ENCODE peak calls at places on chromosome 11, in ten cellular contexts. Y is IMR-90, K is fibroblast of mammary gland, L is bronchial epithelial cell, G is MCF 10A, I is dorsolateral prefrontal cortex, J is AG10803, Q is astrocyte of the spinal cord, S is MM.1S, W is prostate gland. B is an unnamed sample.

GRCh38 chr11:85685820-85686459 is at the start of gene CCDC89:
- DNase-seq in S (no peak), W (no peak), L (peak; percentile 61), I (peak; percentile 84), Q (peak; percentile 94), Y (peak; percentile 99), K (peak; percentile 99), J (peak; percentile 99), G (no peak), B (no peak)

GRCh38 chr11:74686792-74687191 is 44.4 kb downstream of the CHRDL2 start:
- DNase-seq in L (peak; percentile 63), S (no peak), W (no peak), Y (peak; percentile 82), G (peak; percentile 81), Q (peak; percentile 58), K (peak; percentile 93), J (peak; percentile 68), I (no peak), B (no peak)

GRCh38 chr11:62489204-62489603 is 57.4 kb downstream of the AHNAK start:
- DNase-seq in L (no peak), I (no peak), Q (no peak), Y (peak; percentile 52), G (no peak), S (no peak), W (no peak), K (no peak), J (peak; percentile 62), B (no peak)

GRCh38 chr11:59199546-59200420 is 12.9 kb downstream of the MPEG1 start:
- DNase-seq in W (no peak), J (no peak), K (no peak), Y (no peak), G (no peak), L (no peak), S (peak; percentile 54), Q (no peak), I (no peak), B (no peak)

GRCh38 chr11:102464859-102465500 is 12.4 kb upstream of the TMEM123 start:
- DNase-seq in Y (no peak), K (no peak), L (no peak), W (no peak), Q (no peak), S (peak; percentile 5), I (no peak), J (no peak), G (no peak), B (no peak)

GRCh38 chr11:12508151-12508740 is 130.9 kb downstream of the PARVA start:
- DNase-seq in W (no peak), K (peak; percentile 81), G (no peak), Y (peak; percentile 75), S (no peak), Q (peak; percentile 57), L (no peak), I (no peak), J (peak; percentile 88), B (no peak)

GRCh38 chr11:2561283-2562180 is 116.7 kb downstream of the KCNQ1 start:
- DNase-seq in I (no peak), Q (no peak), L (no peak), Y (no peak), W (no peak), K (no peak), S (no peak), J (no peak), G (no peak), B (peak; percentile 14)

GRCh38 chr11:78417888-78418583 is 416 bp upstream of the GAB2 start:
- DNase-seq in L (peak; percentile 18), Y (peak; percentile 69), K (peak; percentile 56), J (peak; percentile 76), Q (peak; percentile 72), I (peak; percentile 75), S (peak; percentile 84), W (peak; percentile 67), G (peak; percentile 62), B (peak; percentile 85)

GRCh38 chr11:7525424-7525823 is 11.6 kb downstream of the PPFIBP2 start:
- DNase-seq in S (no peak), I (no peak), W (no peak), J (no peak), K (no peak), G (no peak), L (no peak), Q (no peak), Y (no peak), B (no peak)

GRCh38 chr11:76237914-76238313 is 31.6 kb upstream of the WNT11 start:
- DNase-seq in Q (no peak), S (no peak), K (peak; percentile 36), J (no peak), L (no peak), G (peak; percentile 38), I (no peak), Y (peak; percentile 13), W (no peak), B (no peak)
- TF ChIP-seq CTCF in Q (peak; percentile 7), S (peak; percentile 15), K (peak; percentile 23), J (no peak), L (no peak), G (peak; percentile 6), I (no peak), Y (no peak), W (no peak), B (no peak)

GRCh38 chr11:9861860-9862725 is 198.2 kb downstream of the SWAP70 start:
- DNase-seq in Y (peak; percentile 75), W (peak; percentile 34), G (peak; percentile 80), L (peak; percentile 62), Q (peak; percentile 80), K (peak; percentile 83), I (peak; percentile 28), J (peak; percentile 85), S (peak; percentile 84), B (no peak)
- TF ChIP-seq CTCF in Y (peak; percentile 75), W (peak; percentile 42), G (peak; percentile 80), L (peak; percentile 75), Q (peak; percentile 77), K (peak; percentile 88), I (peak; percentile 71), J (peak; percentile 78), S (peak; percentile 95), B (no peak)

GRCh38 chr11:9137293-9138132 is 46.1 kb upstream of the SCUBE2 start:
- DNase-seq in Q (peak; percentile 78), L (peak; percentile 63), S (peak; percentile 54), I (peak; percentile 84), W (peak; percentile 75), G (peak; percentile 77), K (peak; percentile 62), Y (peak; percentile 69), J (peak; percentile 57), B (peak; percentile 60)
- TF ChIP-seq CTCF in Q (peak; percentile 98), L (peak; percentile 99), S (peak; percentile 98), I (peak; percentile 86), W (peak; percentile 84), G (peak; percentile 95), K (peak; percentile 93), Y (peak; percentile 92), J (peak; percentile 89), B (peak; percentile 50)

GRCh38 chr11:114188851-114189570 is 107.2 kb upstream of the NNMT start:
- DNase-seq in S (no peak), J (no peak), Q (no peak), K (no peak), G (no peak), W (no peak), I (no peak), L (no peak), Y (no peak), B (no peak)
- TF ChIP-seq CTCF in S (no peak), J (no peak), Q (no peak), K (no peak), G (no peak), W (no peak), I (no peak), L (no peak), Y (no peak), B (no peak)

GRCh38 chr11:67629386-67630229 is at the start of gene NUDT8:
- DNase-seq in S (peak; percentile 93), J (peak; percentile 72), Q (peak; percentile 81), K (peak; percentile 73), I (peak; percentile 78), W (peak; percentile 70), Y (peak; percentile 68), L (peak; percentile 58), G (peak; percentile 85), B (peak; percentile 91)
- TF ChIP-seq CTCF in S (peak; percentile 94), J (peak; percentile 70), Q (peak; percentile 78), K (peak; percentile 72), I (peak; percentile 93), W (peak; percentile 86), Y (peak; percentile 85), L (peak; percentile 89), G (peak; percentile 88), B (no peak)

GRCh38 chr11:128860571-128861361 is 6.3 kb downstream of the KCNJ1 start:
- DNase-seq in K (no peak), Q (peak; percentile 11), Y (peak; percentile 7), W (no peak), J (peak; percentile 93), S (peak; percentile 52), G (no peak), I (no peak), L (no peak), B (no peak)

GRCh38 chr11:128862421-128862820 is 4.7 kb downstream of the KCNJ1 start:
- DNase-seq in S (no peak), J (no peak), Y (no peak), G (no peak), W (no peak), I (no peak), K (no peak), L (no peak), Q (no peak), B (no peak)

GRCh38 chr11:128862913-128863660 is 4.0 kb downstream of the KCNJ1 start:
- DNase-seq in I (no peak), S (no peak), L (peak; percentile 39), G (peak; percentile 16), K (peak; percentile 55), Q (peak; percentile 37), Y (peak; percentile 79), J (peak; percentile 83), W (no peak), B (no peak)

GRCh38 chr11:128857341-128857740 is 9.8 kb downstream of the KCNJ1 start:
- DNase-seq in I (no peak), Y (no peak), Q (no peak), J (no peak), L (no peak), W (no peak), S (no peak), G (no peak), K (no peak), B (no peak)

DNA sequence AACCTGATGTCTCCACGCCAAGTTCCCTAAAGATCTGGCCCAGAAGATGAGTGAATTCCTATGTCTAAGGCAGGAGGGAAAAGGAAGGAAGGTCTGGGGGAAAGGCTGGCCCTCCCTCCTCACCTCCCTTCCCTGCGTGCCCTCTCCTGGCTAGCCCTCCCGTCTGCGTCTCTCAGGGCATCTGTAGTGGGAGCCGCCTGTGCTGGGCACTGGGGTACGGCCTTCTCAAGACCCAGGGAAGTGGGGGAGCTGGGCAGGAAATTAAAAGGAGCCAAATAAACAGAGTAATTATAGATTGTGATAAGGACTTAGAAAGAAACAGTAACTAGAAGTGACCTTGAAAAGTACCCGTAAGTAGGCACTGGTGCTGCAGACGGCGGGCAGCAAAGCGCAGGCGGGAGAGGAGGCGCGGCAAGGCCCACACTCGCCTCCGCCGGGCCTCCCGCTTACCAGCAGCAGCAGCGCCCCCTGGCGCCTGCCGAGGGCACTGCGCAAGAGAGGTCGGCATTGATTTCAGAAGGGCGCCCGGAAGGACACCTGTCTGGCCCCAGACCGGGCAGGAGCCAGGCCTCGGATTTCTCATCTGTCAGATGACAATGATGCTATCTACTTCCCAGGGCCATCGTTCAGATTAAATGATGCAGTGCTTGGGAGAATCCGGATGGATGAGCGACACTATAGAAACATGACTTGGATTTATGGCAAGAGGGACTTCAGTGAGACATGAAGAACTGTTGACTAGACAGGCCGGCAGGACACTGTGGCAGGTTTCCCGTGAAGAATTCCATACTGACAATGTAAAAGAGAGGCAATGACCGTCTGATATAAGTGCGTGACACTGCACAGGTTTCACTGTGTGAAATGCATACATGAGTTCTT is 7.3 kb downstream of the KCNJ1 start:
- DNase-seq in Q (peak; percentile 48), I (peak; percentile 38), L (peak; percentile 52), Y (peak; percentile 47), S (peak; percentile 85), K (peak; percentile 52), W (peak; percentile 19), J (peak; percentile 9), G (peak; percentile 35), B (peak; percentile 77)
- TF ChIP-seq CTCF in Q (peak; percentile 83), I (peak; percentile 80), L (peak; percentile 98), Y (peak; percentile 67), S (peak; percentile 97), K (peak; percentile 65), W (peak; percentile 61), J (peak; percentile 54), G (peak; percentile 62), B (peak; percentile 54)

B was measured in activated B cell treated with CpG ODN at 0.5 μM for 24 hours.